ENCODE peak calls at places on chromosomes 16 and 17, in five cellular contexts. V, W, T, B and X are unnamed samples. For H3K27me3, the result is how much of the 10 kb centered on the place peaks cover.

GRCh38 chr16:86093801-86094750 is 195.1 kb downstream of the IRF8 start:
- DNase-seq in W (no peak), T (no peak), V (no peak), B (no peak), X (no peak)

GRCh38 chr17:64255764-64256163 is 7.3 kb downstream of the TEX2 start:
- DNase-seq in B (no peak), T (no peak), V (no peak), W (no peak), X (no peak)

GRCh38 chr17:83031321-83031945 is 48.0 kb upstream of the METRNL start:
- DNase-seq in B (no peak), T (no peak), V (no peak), W (peak), X (no peak)

GRCh38 chr17:12296120-12296727 is 275.5 kb downstream of the MAP2K4 start:
- DNase-seq in V (no peak), W (no peak), B (no peak), T (no peak), X (no peak)

GRCh38 chr16:77780378-77780837 is 8.0 kb upstream of the VAT1L start:
- DNase-seq in V (no peak), B (no peak), T (no peak), W (no peak), X (no peak)

GRCh38 chr16:49856741-49857330 is 924 bp upstream of the ZNF423 start:
- DNase-seq in V (peak), W (peak), T (peak), B (peak), X (peak)

GRCh38 chr17:47708864-47709541 is 15.0 kb downstream of the TBKBP1 start:
- DNase-seq in B (peak), V (no peak), T (no peak), W (peak), X (peak)

GRCh38 chr17:6100146-6100545 is 30.0 kb downstream of the WSCD1 start:
- DNase-seq in V (no peak), B (no peak), T (no peak), W (no peak), X (no peak)

GRCh38 chr17:40945414-40945813 is 8.0 kb upstream of the KRT23 start:
- DNase-seq in T (no peak), V (no peak), B (no peak), W (no peak), X (no peak)

GRCh38 chr17:10151667-10152496 is 46.5 kb downstream of the GAS7 start:
- DNase-seq in W (peak), V (no peak), B (no peak), T (no peak), X (no peak)

GRCh38 chr17:10156082-10156445 is 42.3 kb downstream of the GAS7 start:
- DNase-seq in V (no peak), T (no peak), W (no peak), B (no peak), X (no peak)

GRCh38 chr17:10156579-10157488 is 41.6 kb downstream of the GAS7 start:
- DNase-seq in T (no peak), W (peak), V (no peak), B (no peak), X (no peak)

GRCh38 chr17:10149573-10150399 is 48.6 kb downstream of the GAS7 start:
- DNase-seq in V (no peak), B (no peak), W (no peak), T (no peak), X (no peak)

DNA sequence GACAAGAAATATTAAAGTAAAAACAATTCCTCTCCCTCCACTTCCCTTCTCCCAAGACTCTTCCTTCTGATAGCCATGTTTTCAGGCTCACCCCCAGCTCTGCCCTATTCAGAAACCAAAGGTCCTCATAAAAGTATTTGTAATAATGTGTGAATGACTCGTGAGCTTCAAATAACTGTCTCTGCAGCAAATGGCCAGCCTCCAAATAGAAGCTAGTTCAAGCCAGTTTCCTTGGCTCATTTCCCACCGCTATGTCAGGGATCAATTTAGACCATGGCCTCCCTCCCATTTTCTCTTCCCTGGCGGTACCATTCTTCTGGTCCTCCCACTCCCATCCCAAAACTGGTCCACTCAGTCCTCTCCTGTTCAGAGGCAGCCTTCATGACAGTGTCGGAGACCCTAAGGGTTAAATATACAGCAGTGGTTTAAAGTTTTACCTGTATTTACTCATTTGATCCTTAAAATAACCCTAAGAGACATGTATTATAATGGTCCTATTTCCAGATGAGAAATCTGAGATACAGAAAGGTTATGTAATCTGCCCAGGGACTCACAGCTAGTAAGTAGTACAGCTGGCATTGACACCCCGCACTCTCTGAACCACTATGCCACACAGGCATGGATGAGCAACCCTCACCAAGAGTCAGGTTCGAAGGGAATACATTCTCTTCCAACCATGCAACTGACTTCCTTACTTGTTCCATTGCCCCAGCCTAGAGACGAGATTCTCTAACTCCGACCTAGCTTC is 42.9 kb downstream of the GAS7 start:
- DNase-seq in V (no peak), B (no peak), T (no peak), W (no peak), X (no peak)
- H3K27me3 ChIP-seq in V (under half), B (under half), T (under half), W (under half), X (under half)

GRCh38 chr16:43294-43693 is 10.1 kb downstream of the POLR3K start:
- DNase-seq in T (no peak), V (no peak), W (no peak), B (no peak), X (no peak)

GRCh38 chr16:47234-47633 is 6.2 kb downstream of the POLR3K start:
- DNase-seq in T (no peak), W (no peak), B (no peak), V (no peak), X (no peak)

GRCh38 chr16:42069-42457 is 11.3 kb downstream of the POLR3K start:
- DNase-seq in T (no peak), B (no peak), V (no peak), W (no peak), X (no peak)

GRCh38 chr16:44655-45054 is 8.8 kb downstream of the POLR3K start:
- DNase-seq in B (no peak), V (no peak), T (no peak), W (no peak), X (no peak)

DNA sequence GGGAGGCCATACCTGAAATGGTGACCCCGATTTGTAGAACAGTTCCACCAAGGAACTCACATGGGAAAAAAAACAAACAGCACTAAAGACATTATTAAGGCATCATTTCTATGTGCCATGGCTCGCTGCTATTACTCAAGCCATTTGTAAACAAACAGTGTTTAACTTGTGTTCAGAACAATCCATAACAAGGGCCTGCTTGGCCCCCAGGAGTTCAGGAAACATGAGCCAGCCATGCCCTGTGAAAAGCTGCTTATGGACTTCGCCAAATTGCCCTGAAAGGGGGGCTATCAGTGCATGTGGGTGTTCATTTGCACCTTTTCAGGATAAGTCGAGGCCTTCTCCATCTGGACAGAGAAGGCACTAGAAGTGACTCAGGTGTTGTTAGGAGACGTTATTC is 8.0 kb downstream of the POLR3K start:
- DNase-seq in V (no peak), T (no peak), B (no peak), W (no peak), X (no peak)
- H3K27ac ChIP-seq in V (no peak), T (no peak), B (no peak), W (no peak), X (no peak)

DNA sequence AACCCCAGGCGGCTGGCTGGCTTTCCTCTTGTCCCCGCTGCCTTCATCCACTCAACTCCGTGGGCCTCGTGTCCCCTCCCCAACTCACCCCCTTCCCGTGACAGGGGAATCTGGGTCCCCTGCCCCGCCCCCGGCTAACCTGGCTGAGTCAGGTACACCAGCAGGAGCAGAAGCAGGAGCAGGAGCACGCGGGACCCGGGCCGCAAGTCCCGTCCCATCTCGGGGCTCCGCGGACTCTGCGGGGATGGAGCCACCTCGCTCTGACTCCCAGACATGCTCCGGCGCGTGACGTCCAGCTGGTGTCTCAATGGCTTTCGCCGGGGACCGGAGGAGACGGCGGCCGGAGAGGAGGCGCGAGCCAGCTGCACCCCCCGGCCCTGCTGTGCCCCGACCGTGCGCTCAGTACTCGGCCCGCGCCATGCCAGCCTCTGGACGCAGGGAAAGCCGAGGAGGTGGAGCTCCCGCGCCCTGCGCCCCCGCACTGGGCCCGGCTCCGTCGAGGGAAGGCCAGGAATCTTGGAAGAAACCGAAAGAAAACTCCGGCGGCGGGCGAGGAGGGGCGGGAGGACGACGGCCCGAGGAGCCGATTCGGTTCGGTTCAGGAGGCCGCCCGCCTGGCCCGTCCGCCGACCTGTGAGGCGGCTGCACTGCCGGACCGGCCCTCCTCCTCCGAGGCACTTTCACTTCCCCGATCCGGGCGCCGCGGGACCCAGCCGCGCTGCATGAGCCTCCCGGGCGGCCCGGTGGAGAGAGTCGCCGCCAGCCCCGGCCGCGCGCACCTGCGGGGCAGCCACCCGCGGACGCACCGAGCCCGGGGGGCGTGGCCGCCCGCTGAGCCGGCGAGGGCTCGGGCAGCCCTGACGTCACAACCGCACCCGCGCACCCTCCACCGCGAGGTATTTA is at the start of the genes CXCL16 and ZMYND15:
- DNase-seq in V (peak), T (peak), B (peak), W (peak), X (peak)
- TF ChIP-seq POLR2A in V (peak), T (peak), B (no peak), W (no peak), X (no peak)

GRCh38 chr16:1279945-1280589 is 24.2 kb downstream of the TPSD1 start:
- DNase-seq in T (no peak), W (no peak), V (no peak), B (no peak), X (no peak)
- H3K27me3 ChIP-seq in T (under half), W (half or more), V (under half), B (under half), X (under half)

GRCh38 chr16:89112377-89113151 is 18.9 kb downstream of the ACSF3 start:
- DNase-seq in V (no peak), B (no peak), W (no peak), T (no peak), X (no peak)
- H3K27ac ChIP-seq in V (no peak), B (no peak), W (no peak), T (no peak), X (no peak)

GRCh38 chr17:4555863-4556646 is 871 bp upstream of the MYBBP1A start:
- DNase-seq in W (no peak), T (no peak), V (no peak), B (peak), X (no peak)

GRCh38 chr17:4553669-4554068 is 1.5 kb downstream of the MYBBP1A start:
- DNase-seq in T (no peak), V (no peak), W (no peak), B (no peak), X (no peak)

GRCh38 chr17:4556996-4557395 is 1.8 kb upstream of the MYBBP1A start:
- DNase-seq in W (no peak), T (no peak), V (no peak), B (no peak), X (no peak)

GRCh38 chr17:4554441-4554996 is 665 bp downstream of the MYBBP1A start:
- DNase-seq in B (peak), W (no peak), V (no peak), T (no peak), X (no peak)

GRCh38 chr17:4554997-4555799 is at the start of gene MYBBP1A:
- DNase-seq in T (peak), W (peak), B (peak), V (peak), X (peak)
- TF ChIP-seq POLR2A in T (peak), W (no peak), B (no peak), V (peak), X (peak)

GRCh38 chr17:60390881-60391418 is 983 bp downstream of the USP32 start:
- DNase-seq in B (no peak), T (peak), W (peak), V (peak), X (peak)
- H3K27me3 ChIP-seq in B (under half), T (under half), W (under half), V (under half), X (under half)

GRCh38 chr17:337022-337420 is 15.6 kb downstream of the RPH3AL start:
- DNase-seq in V (no peak), W (no peak), B (no peak), T (no peak), X (peak)

GRCh38 chr17:338442-339192 is 14.0 kb downstream of the RPH3AL start:
- DNase-seq in W (peak), T (no peak), B (peak), V (peak), X (peak)

GRCh38 chr17:337453-337852 is 15.2 kb downstream of the RPH3AL start:
- DNase-seq in V (no peak), W (no peak), B (no peak), T (no peak), X (no peak)

GRCh38 chr17:336110-337021 is 16.2 kb downstream of the RPH3AL start:
- DNase-seq in W (peak), T (no peak), V (peak), B (peak), X (peak)

DNA sequence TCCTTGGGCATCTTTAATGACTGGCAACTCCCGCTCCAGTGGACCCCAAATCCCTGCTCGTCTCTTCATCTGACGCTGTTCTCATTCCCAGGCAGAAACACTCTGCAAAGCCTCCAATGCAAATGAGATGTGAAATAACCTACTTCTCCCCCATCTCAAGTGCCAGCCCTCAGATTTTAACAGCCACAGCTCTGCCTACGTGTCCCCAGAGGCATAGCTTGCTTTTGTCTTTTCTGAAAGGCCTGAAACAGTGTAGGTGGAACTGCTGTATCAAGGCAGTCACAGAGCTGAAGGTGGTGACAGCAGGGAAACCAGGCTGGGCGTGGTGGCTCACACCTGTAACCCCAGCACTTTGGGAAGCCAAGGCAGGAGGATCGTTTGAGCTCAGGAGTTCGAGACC is 14.7 kb downstream of the RPH3AL start:
- DNase-seq in V (no peak), W (no peak), B (no peak), T (no peak), X (no peak)
- H3K27ac ChIP-seq in V (peak), W (no peak), B (no peak), T (no peak), X (no peak)